ENCODE peak calls at places on chromosomes 13 and 19, in five cellular contexts. L, I, X, U and K are unnamed samples.

GRCh38 chr13:88153353-88153752 is 482.2 kb downstream of the SLITRK5 start:
- DNase-seq in U (no peak), X (no peak), L (no peak), I (no peak), K (no peak)

GRCh38 chr13:105572401-105572800 is 963.1 kb downstream of the EFNB2 start:
- DNase-seq in L (no peak), I (no peak), X (no peak), U (no peak), K (no peak)

GRCh38 chr13:49246850-49247721 is 639 bp upstream of the CDADC1 start:
- DNase-seq in U (no peak), X (no peak), I (no peak), L (no peak), K (no peak)

GRCh38 chr19:35715355-35715809 is 2.4 kb upstream of the KMT2B start:
- DNase-seq in U (no peak), L (no peak), I (no peak), X (no peak), K (no peak)

GRCh38 chr13:43286769-43287168 is 263.4 kb downstream of the DNAJC15 start:
- DNase-seq in X (no peak), I (no peak), U (no peak), L (no peak), K (no peak)

GRCh38 chr19:33394006-33394722 is 20.7 kb downstream of the CEBPG start:
- DNase-seq in U (peak), I (no peak), X (no peak), L (no peak), K (peak)

GRCh38 chr13:51270606-51271005 is 48.4 kb downstream of the FAM124A start:
- DNase-seq in X (no peak), I (no peak), U (no peak), L (no peak), K (no peak)

GRCh38 chr19:33818426-33818825 is 21.8 kb downstream of the KCTD15 start:
- DNase-seq in L (no peak), X (no peak), U (no peak), I (no peak), K (no peak)

GRCh38 chr19:18170714-18171255 is 2.8 kb upstream of the IFI30 start:
- DNase-seq in I (no peak), X (no peak), L (no peak), U (no peak), K (no peak)

GRCh38 chr19:50061650-50062049 is 35.8 kb downstream of the ZNF473 start:
- DNase-seq in L (no peak), I (no peak), U (no peak), X (no peak), K (no peak)

GRCh38 chr19:34926685-34927375 is at the start of gene ZNF30:
- DNase-seq in X (peak), U (peak), I (peak), L (peak), K (peak)

GRCh38 chr19:21856751-21857150 is 20.8 kb upstream of the ZNF43 start:
- DNase-seq in X (no peak), U (no peak), L (peak), I (no peak), K (no peak)

GRCh38 chr13:95801825-95802224 is 124.9 kb downstream of the DNAJC3 start:
- DNase-seq in I (no peak), L (no peak), U (no peak), X (no peak), K (no peak)

GRCh38 chr19:56119585-56119978 is 1.5 kb downstream of the ZNF787 start:
- DNase-seq in X (no peak), U (no peak), I (no peak), L (peak), K (peak)